ENCODE peak calls at places on chromosomes 7 and 10, in four cellular contexts. D is MCF 10A; Q is Karpas-422; S is stimulated activated CD4-positive, alpha-beta T cell treated with anti-CD3 and anti-CD28 coated beads, Interleukin-1b, Interleukin-23, amount 100 ng/mL, for 4 hours. C is an unnamed sample.

GRCh38 chr10:11157292-11158052 is 139.8 kb downstream of the CELF2 start:
- DNase-seq in D (no peak), Q (no peak), S (no peak), C (no peak)

GRCh38 chr7:44184221-44184873 is 4.9 kb downstream of the GCK start:
- DNase-seq in D (peak), Q (no peak), S (no peak), C (peak)

GRCh38 chr7:109864263-109864662 is 1226.7 kb upstream of the LRRN3 start:
- DNase-seq in D (no peak), Q (no peak), S (no peak), C (no peak)

GRCh38 chr7:120583835-120584586 is 273.9 kb downstream of the TSPAN12 start:
- DNase-seq in D (no peak), Q (no peak), S (no peak), C (peak)

GRCh38 chr7:28957064-28957821 is 887 bp downstream of the TRIL start:
- DNase-seq in D (no peak), Q (no peak), S (no peak), C (no peak)

GRCh38 chr10:93859049-93859655 is 34.6 kb upstream of the SLC35G1 start:
- DNase-seq in D (peak), Q (peak), S (no peak), C (peak)

GRCh38 chr7:83347836-83348482 is 185.3 kb upstream of the PCLO start:
- DNase-seq in D (peak), Q (no peak), S (no peak), C (peak)

GRCh38 chr7:86328801-86329433 is 314.8 kb upstream of the GRM3 start:
- DNase-seq in D (no peak), Q (no peak), S (no peak), C (no peak)

GRCh38 chr10:121159670-121160069 is 308.5 kb downstream of the WDR11 start:
- DNase-seq in D (peak), Q (no peak), S (no peak), C (peak)

GRCh38 chr7:7496326-7496725 is 39.3 kb downstream of the COL28A1 start:
- DNase-seq in D (no peak), Q (no peak), S (no peak), C (no peak)

GRCh38 chr10:14606633-14607032 is 168.1 kb downstream of the FAM107B start:
- DNase-seq in D (no peak), Q (no peak), S (no peak), C (no peak)

GRCh38 chr10:75400769-75401568 is 595 bp downstream of the ZNF503 start:
- DNase-seq in D (peak), Q (no peak), S (no peak), C (peak)

GRCh38 chr10:29714096-29714874 is 79.5 kb upstream of the SVIL start:
- DNase-seq in D (peak), Q (no peak), S (no peak), C (peak)

GRCh38 chr10:11197266-11197712 is 179.6 kb downstream of the CELF2 start:
- DNase-seq in D (no peak), Q (no peak), S (no peak), C (no peak)

GRCh38 chr10:6642881-6643280 is 62.8 kb upstream of the PRKCQ start:
- DNase-seq in D (no peak), Q (no peak), S (no peak), C (no peak)

GRCh38 chr10:61735879-61736278 is 73.2 kb downstream of the CABCOCO1 start:
- DNase-seq in D (no peak), Q (no peak), S (no peak), C (no peak)

GRCh38 chr7:21944616-21945373 is 904 bp downstream of the CDCA7L start:
- DNase-seq in D (peak), Q (peak), S (peak), C (peak)

GRCh38 chr7:50502001-50502684 is 52.0 kb upstream of the FIGNL1 start:
- DNase-seq in D (peak), Q (no peak), S (no peak), C (peak)

GRCh38 chr7:100612730-100613446 is 548 bp downstream of the MOSPD3 start:
- DNase-seq in D (no peak), Q (no peak), S (no peak), C (peak)

GRCh38 chr10:132910901-132911711 is 31.3 kb downstream of the CFAP46 start:
- DNase-seq in D (no peak), Q (no peak), S (no peak), C (no peak)

GRCh38 chr7:72249106-72249505 is 163.0 kb downstream of the CALN1 start:
- DNase-seq in D (no peak), Q (no peak), S (no peak), C (no peak)

GRCh38 chr10:21514808-21515580 is 10.5 kb downstream of the SKIDA1 start:
- DNase-seq in D (no peak), Q (no peak), S (no peak), C (no peak)

GRCh38 chr7:1369856-1370657 is 89.2 kb downstream of the MICALL2 start:
- DNase-seq in D (no peak), Q (no peak), S (no peak), C (no peak)

GRCh38 chr10:115948415-115948814 is 324.6 kb downstream of the GFRA1 start:
- DNase-seq in D (peak), Q (peak), S (no peak), C (peak)

GRCh38 chr7:76396039-76396732 is 13.3 kb downstream of the SSC4D start:
- DNase-seq in D (no peak), Q (peak), S (no peak), C (no peak)